ENCODE peak calls at places on chromosomes 3 and 15, in nine cellular contexts. C is Panc1, Q is HCT116, Z is H1, T is suprapubic skin, Y is breast epithelium, H is spleen, K is stomach, X is sigmoid colon. E is an unnamed sample.
A peak's percentile ranks its signal among the peaks of the same experiment; 100 is the strongest.

GRCh38 chr15:99996667-99997066 is 263.4 kb upstream of the LYSMD4 start:
- DNase-seq in Y (no peak), T (no peak), C (no peak), H (no peak), X (no peak), Q (no peak), K (no peak), Z (no peak), E (no peak)

GRCh38 chr3:46070458-46071136 is 43.3 kb upstream of the XCR1 start:
- DNase-seq in Q (no peak), Y (no peak), K (no peak), H (no peak), T (no peak), Z (no peak), C (no peak), X (no peak), E (no peak)

GRCh38 chr3:187745201-187746058 is at the start of gene BCL6:
- DNase-seq in K (peak; percentile 92), C (peak; percentile 91), T (peak; percentile 96), Q (peak; percentile 98), Z (peak; percentile 89), H (peak; percentile 96), Y (peak; percentile 95), X (peak; percentile 98), E (no peak)

GRCh38 chr3:45978348-45978747 is 17.3 kb downstream of the FYCO1 start:
- DNase-seq in K (peak; percentile 96), T (no peak), H (no peak), Z (no peak), Q (no peak), X (no peak), Y (peak; percentile 78), C (no peak), E (no peak)

GRCh38 chr3:45571969-45572368 is 22.6 kb upstream of the LIMD1 start:
- DNase-seq in Q (no peak), X (peak; percentile 10), C (no peak), H (no peak), K (no peak), T (no peak), Z (no peak), Y (no peak), E (no peak)

GRCh38 chr3:142888484-142889262 is at the start of gene PCOLCE2:
- DNase-seq in X (peak; percentile 66), K (no peak), Q (peak; percentile 27), C (no peak), H (peak; percentile 83), Z (peak; percentile 86), T (no peak), Y (no peak), E (no peak)

GRCh38 chr3:162130582-162130981 is 634.0 kb downstream of the OTOL1 start:
- DNase-seq in Z (no peak), C (no peak), K (no peak), T (no peak), Y (no peak), Q (no peak), H (no peak), X (no peak), E (no peak)

GRCh38 chr3:15289661-15290060 is 42.7 kb downstream of the SH3BP5 start:
- DNase-seq in Z (no peak), Y (no peak), X (no peak), Q (no peak), C (no peak), T (no peak), K (no peak), H (no peak), E (no peak)

GRCh38 chr3:117853923-117854322 is 1144.3 kb downstream of the TUSC7 start:
- DNase-seq in H (no peak), T (no peak), C (peak; percentile 52), Y (no peak), X (no peak), Z (no peak), K (no peak), Q (no peak), E (no peak)

GRCh38 chr15:93854088-93854487 is 377.3 kb upstream of the MCTP2 start:
- DNase-seq in H (no peak), Q (no peak), Z (no peak), T (no peak), C (no peak), K (no peak), X (no peak), Y (no peak), E (no peak)

GRCh38 chr15:91535856-91536500 is 317.5 kb upstream of the SLCO3A1 start:
- DNase-seq in H (no peak), K (no peak), Y (no peak), Z (peak; percentile 10), X (no peak), Q (no peak), C (no peak), T (no peak), E (no peak)

GRCh38 chr15:50431204-50431603 is 7.0 kb downstream of the USP8 start:
- DNase-seq in C (no peak), Y (no peak), T (no peak), Q (no peak), X (no peak), H (no peak), K (no peak), Z (no peak), E (no peak)

GRCh38 chr15:39504812-39505211 is 76.1 kb upstream of the THBS1 start:
- DNase-seq in Z (no peak), C (no peak), Y (no peak), T (no peak), X (no peak), H (no peak), K (no peak), Q (no peak), E (no peak)

GRCh38 chr3:41893977-41894376 is 67.9 kb downstream of the ULK4 start:
- DNase-seq in K (no peak), X (no peak), Q (peak; percentile 51), H (no peak), C (peak; percentile 13), Y (no peak), Z (no peak), T (no peak), E (no peak)

GRCh38 chr3:187958432-187959003 is 195.4 kb upstream of the LPP start:
- DNase-seq in Q (no peak), X (no peak), K (peak; percentile 34), Y (no peak), Z (no peak), H (peak; percentile 92), T (no peak), C (no peak), E (no peak)

GRCh38 chr3:8845641-8846040 is 76.2 kb upstream of the OXTR start:
- DNase-seq in X (no peak), H (no peak), T (no peak), Q (no peak), Z (no peak), Y (no peak), K (no peak), C (peak; percentile 64), E (no peak)

GRCh38 chr3:131812433-131812832 is 222.4 kb downstream of the CPNE4 start:
- DNase-seq in H (no peak), C (no peak), X (no peak), K (no peak), T (no peak), Q (no peak), Z (no peak), Y (no peak), E (no peak)

GRCh38 chr3:43399034-43399433 is 112.7 kb downstream of the SNRK start:
- DNase-seq in K (no peak), Z (no peak), Q (no peak), X (no peak), T (no peak), H (no peak), Y (no peak), C (no peak), E (no peak)

GRCh38 chr3:42063886-42064285 is 27.3 kb upstream of the TRAK1 start:
- DNase-seq in C (no peak), X (no peak), K (no peak), Z (no peak), H (no peak), T (no peak), Q (no peak), Y (no peak), E (no peak)

GRCh38 chr3:52216585-52217408 is 8.6 kb downstream of the TLR9 start:
- DNase-seq in H (peak; percentile 78), C (peak; percentile 59), T (peak; percentile 86), Q (peak; percentile 84), Z (no peak), K (peak; percentile 97), X (no peak), Y (peak; percentile 86), E (no peak)

GRCh38 chr15:77568014-77568959 is 64.4 kb downstream of the LINGO1 start:
- DNase-seq in X (no peak), C (no peak), T (no peak), Z (no peak), Q (no peak), Y (no peak), H (no peak), K (no peak), E (no peak)

GRCh38 chr3:25472153-25472552 is 44.1 kb downstream of the RARB start:
- DNase-seq in Q (no peak), K (no peak), H (no peak), T (no peak), C (no peak), X (no peak), Z (no peak), Y (no peak), E (no peak)

GRCh38 chr15:81908111-81908510 is 137.7 kb downstream of the MEX3B start:
- DNase-seq in H (no peak), X (no peak), Y (no peak), C (no peak), K (no peak), Z (no peak), T (no peak), Q (no peak), E (no peak)
- TF ChIP-seq POLR2AphosphoS5 in H (no peak), X (no peak), Y (no peak), C (no peak), K (no peak), Z (no peak), T (no peak), Q (no peak), E (no peak)

GRCh38 chr3:23824699-23825444 is 19.1 kb downstream of the UBE2E1 start:
- DNase-seq in Q (no peak), Z (no peak), H (no peak), X (no peak), Y (no peak), C (no peak), T (no peak), K (no peak), E (no peak)
- H3K27me3 ChIP-seq in Q (no peaks in the 10 kb centered on the region), Z (no peaks in the 10 kb centered on the region), H (no peaks in the 10 kb centered on the region), X (no peaks in the 10 kb centered on the region), Y (no peaks in the 10 kb centered on the region), C (no peaks in the 10 kb centered on the region), T (no peaks in the 10 kb centered on the region), K (no peaks in the 10 kb centered on the region), E (no peaks in the 10 kb centered on the region)

GRCh38 chr3:29627136-29628117 is 346.6 kb downstream of the RBMS3 start:
- DNase-seq in C (no peak), Z (no peak), K (no peak), T (no peak), H (no peak), Q (no peak), X (no peak), Y (no peak), E (no peak)
- H3K4me1 ChIP-seq in C (no peaks in the 10 kb centered on the region), Z (peaks cover 9% of the 10 kb centered on the region), K (no peaks in the 10 kb centered on the region), T (no peaks in the 10 kb centered on the region), H (no peaks in the 10 kb centered on the region), Q (no peaks in the 10 kb centered on the region), X (no peaks in the 10 kb centered on the region), Y (no peaks in the 10 kb centered on the region), E (no peaks in the 10 kb centered on the region)

DNA sequence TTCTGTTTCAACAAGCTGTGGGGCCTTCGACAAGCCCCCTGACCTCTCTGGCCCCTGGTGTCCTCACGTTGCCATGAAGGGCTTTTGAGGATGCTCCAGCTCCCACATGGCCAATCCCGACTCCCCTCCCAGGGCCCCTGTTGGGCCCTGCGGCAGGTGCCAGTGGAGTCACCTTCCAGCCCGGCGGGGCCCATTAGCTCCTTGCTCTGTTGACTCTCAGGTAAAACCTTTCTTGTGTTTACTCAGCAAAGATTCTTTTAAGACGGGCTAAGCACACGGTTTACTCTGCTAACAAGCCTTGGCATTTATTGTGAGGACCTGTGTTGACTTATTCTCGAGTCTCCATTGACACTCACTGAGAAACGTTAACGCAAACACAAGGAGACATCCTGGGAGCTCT is 15.0 kb downstream of the RPLP1 start:
- DNase-seq in Z (peak; percentile 31), C (no peak), K (peak; percentile 81), Y (no peak), H (no peak), Q (no peak), T (peak; percentile 48), X (no peak), E (no peak)
- TF ChIP-seq POLR2AphosphoS5 in Z (no peak), C (no peak), K (peak; percentile 40), Y (no peak), H (no peak), Q (no peak), T (no peak), X (no peak), E (no peak)

E was measured in vagina.